ENCODE peak calls at places on chromosome 17, in six cellular contexts. F, H, Q, W, R and G are unnamed samples.

GRCh38 chr17:77875881-77876509 is 82.5 kb upstream of the TNRC6C start:
- DNase-seq in F (no peak), H (peak; percentile 38), Q (no peak), W (peak; percentile 65), R (no peak), G (no peak)

GRCh38 chr17:20191066-20191465 is 181.9 kb downstream of the SPECC1 start:
- DNase-seq in F (peak; percentile 69), H (peak; percentile 90), Q (no peak), W (no peak), R (no peak), G (no peak)

GRCh38 chr17:38748329-38749221 is at the start of gene PCGF2:
- DNase-seq in F (peak; percentile 52), H (peak; percentile 84), Q (peak; percentile 94), W (peak; percentile 71), R (no peak), G (peak; percentile 75)

GRCh38 chr17:44053130-44053872 is 13.2 kb downstream of the LSM12 start:
- DNase-seq in F (no peak), H (no peak), Q (no peak), W (no peak), R (no peak), G (no peak)

GRCh38 chr17:17535957-17536356 is 39.8 kb upstream of the RASD1 start:
- DNase-seq in F (no peak), H (peak; percentile 36), Q (peak; percentile 96), W (no peak), R (peak; percentile 10), G (no peak)

GRCh38 chr17:73313526-73314127 is 1.8 kb upstream of the CDC42EP4 start:
- DNase-seq in F (no peak), H (no peak), Q (no peak), W (no peak), R (no peak), G (no peak)

GRCh38 chr17:1999557-2000251 is 25.4 kb downstream of the RTN4RL1 start:
- DNase-seq in F (no peak), H (no peak), Q (peak; percentile 78), W (no peak), R (no peak), G (no peak)

GRCh38 chr17:2369551-2370210 is 31.2 kb downstream of the MNT start:
- DNase-seq in F (no peak), H (no peak), Q (no peak), W (no peak), R (no peak), G (no peak)

GRCh38 chr17:45346255-45347015 is 29.6 kb upstream of the MAP3K14 start:
- DNase-seq in F (no peak), H (no peak), Q (no peak), W (no peak), R (no peak), G (no peak)

GRCh38 chr17:55601874-55602364 is 90.7 kb upstream of the SMIM36 start:
- DNase-seq in F (no peak), H (peak; percentile 57), Q (no peak), W (peak; percentile 16), R (no peak), G (peak; percentile 64)

GRCh38 chr17:3655766-3656165 is 12.6 kb downstream of the TAX1BP3 start:
- DNase-seq in F (no peak), H (no peak), Q (no peak), W (no peak), R (no peak), G (no peak)

GRCh38 chr17:69608114-69608513 is 193.6 kb downstream of the MAP2K6 start:
- DNase-seq in F (no peak), H (no peak), Q (no peak), W (no peak), R (no peak), G (no peak)

GRCh38 chr17:54968954-54969400 is 412 bp downstream of the STXBP4 start:
- DNase-seq in F (no peak), H (no peak), Q (no peak), W (no peak), R (no peak), G (no peak)

GRCh38 chr17:50681260-50682200 is 26.2 kb downstream of the ANKRD40 start:
- DNase-seq in F (peak; percentile 65), H (peak; percentile 67), Q (peak; percentile 70), W (no peak), R (no peak), G (peak; percentile 88)

GRCh38 chr17:81558941-81559806 is 7.0 kb upstream of the FAAP100 start:
- DNase-seq in F (no peak), H (no peak), Q (no peak), W (no peak), R (no peak), G (no peak)

GRCh38 chr17:13609953-13610352 is 8.2 kb upstream of the HS3ST3A1 start:
- DNase-seq in F (no peak), H (no peak), Q (no peak), W (no peak), R (no peak), G (no peak)

GRCh38 chr17:29291163-29291752 is 2.7 kb downstream of the NUFIP2 start:
- DNase-seq in F (peak; percentile 45), H (peak; percentile 83), Q (no peak), W (no peak), R (no peak), G (peak; percentile 53)

GRCh38 chr17:45720386-45720785 is 63.7 kb upstream of the CRHR1 start:
- DNase-seq in F (no peak), H (no peak), Q (no peak), W (no peak), R (no peak), G (no peak)

GRCh38 chr17:43327834-43328420 is 70.9 kb upstream of the ARL4D start:
- DNase-seq in F (no peak), H (no peak), Q (no peak), W (no peak), R (no peak), G (no peak)

GRCh38 chr17:76426853-76427252 is 26.1 kb downstream of the UBE2O start:
- DNase-seq in F (no peak), H (no peak), Q (no peak), W (no peak), R (no peak), G (no peak)

GRCh38 chr17:40303706-40304450 is 5.1 kb upstream of the RARA start:
- DNase-seq in F (no peak), H (no peak), Q (no peak), W (no peak), R (no peak), G (peak; percentile 37)

GRCh38 chr17:63834431-63835166 is 7.1 kb upstream of the FTSJ3 start:
- DNase-seq in F (no peak), H (peak; percentile 82), Q (peak; percentile 70), W (peak; percentile 55), R (no peak), G (peak; percentile 94)

GRCh38 chr17:56988901-56989572 is 11.1 kb downstream of the SCPEP1 start:
- DNase-seq in F (no peak), H (no peak), Q (no peak), W (no peak), R (no peak), G (no peak)

GRCh38 chr17:39787743-39788484 is 50.2 kb downstream of the GRB7 start:
- DNase-seq in F (no peak), H (no peak), Q (no peak), W (no peak), R (no peak), G (no peak)

GRCh38 chr17:72120878-72121163 is at the start of gene SOX9:
- DNase-seq in F (peak; percentile 68), H (peak; percentile 95), Q (peak; percentile 90), W (peak; percentile 100), R (no peak), G (peak; percentile 99)